ENCODE peak calls at places on chromosome 22, in five cellular contexts. One of them, this sample, is unnamed.

GRCh38 chr22:41271787-41272186 is 14.2 kb downstream of the RANGAP1 start:
- DNase-seq in MM.1S: no peak
- DNase-seq in SK-N-SH: no peak
- DNase-seq in GM23338: no peak
- DNase-seq in PC-3: no peak
- DNase-seq in this sample: peak; percentile 5

GRCh38 chr22:42613869-42614268 is 814 bp downstream of the POLDIP3 start:
- DNase-seq in MM.1S: no peak
- DNase-seq in SK-N-SH: no peak
- DNase-seq in GM23338: no peak
- DNase-seq in PC-3: peak; percentile 13
- DNase-seq in this sample: no peak

GRCh38 chr22:27801616-27802388 is at the start of gene MN1:
- DNase-seq in MM.1S: no peak
- DNase-seq in SK-N-SH: peak; percentile 89
- DNase-seq in GM23338: peak; percentile 86
- DNase-seq in PC-3: no peak
- DNase-seq in this sample: peak; percentile 51

GRCh38 chr22:46060292-46061123 is 83.5 kb upstream of the WNT7B start:
- DNase-seq in MM.1S: no peak
- DNase-seq in SK-N-SH: no peak
- DNase-seq in GM23338: no peak
- DNase-seq in PC-3: peak; percentile 17
- DNase-seq in this sample: no peak

GRCh38 chr22:39453765-39454378 is 2.9 kb upstream of the MGAT3 start:
- DNase-seq in MM.1S: no peak
- DNase-seq in SK-N-SH: no peak
- DNase-seq in GM23338: peak; percentile 56
- DNase-seq in PC-3: no peak
- DNase-seq in this sample: peak; percentile 26

GRCh38 chr22:44892243-44892642 is 117.6 kb downstream of the PHF21B start:
- DNase-seq in MM.1S: no peak
- DNase-seq in SK-N-SH: no peak
- DNase-seq in GM23338: no peak
- DNase-seq in PC-3: no peak
- DNase-seq in this sample: no peak

GRCh38 chr22:38041760-38042584 is 15.2 kb upstream of the PICK1 start:
- DNase-seq in MM.1S: no peak
- DNase-seq in SK-N-SH: no peak
- DNase-seq in GM23338: no peak
- DNase-seq in PC-3: no peak
- DNase-seq in this sample: no peak

GRCh38 chr22:24601217-24602104 is 1.5 kb upstream of the GGT1 start:
- DNase-seq in MM.1S: peak; percentile 35
- DNase-seq in SK-N-SH: peak; percentile 64
- DNase-seq in GM23338: no peak
- DNase-seq in PC-3: no peak
- DNase-seq in this sample: peak; percentile 82

GRCh38 chr22:46748948-46749681 is 11.1 kb upstream of the CERK start:
- DNase-seq in MM.1S: no peak
- DNase-seq in SK-N-SH: no peak
- DNase-seq in GM23338: no peak
- DNase-seq in PC-3: peak; percentile 25
- DNase-seq in this sample: peak; percentile 99

GRCh38 chr22:37639771-37640590 is 512 bp downstream of the SH3BP1 start:
- DNase-seq in MM.1S: no peak
- DNase-seq in SK-N-SH: peak; percentile 77
- DNase-seq in GM23338: peak; percentile 54
- DNase-seq in PC-3: no peak
- DNase-seq in this sample: no peak

GRCh38 chr22:47189056-47189916 is 426.8 kb downstream of the TBC1D22A start:
- DNase-seq in MM.1S: no peak
- DNase-seq in SK-N-SH: no peak
- DNase-seq in GM23338: no peak
- DNase-seq in PC-3: no peak
- DNase-seq in this sample: no peak

GRCh38 chr22:48647606-48648515 is 1179.8 kb downstream of the BRD1 start:
- DNase-seq in MM.1S: no peak
- DNase-seq in SK-N-SH: no peak
- DNase-seq in GM23338: no peak
- DNase-seq in PC-3: no peak
- DNase-seq in this sample: no peak

DNA sequence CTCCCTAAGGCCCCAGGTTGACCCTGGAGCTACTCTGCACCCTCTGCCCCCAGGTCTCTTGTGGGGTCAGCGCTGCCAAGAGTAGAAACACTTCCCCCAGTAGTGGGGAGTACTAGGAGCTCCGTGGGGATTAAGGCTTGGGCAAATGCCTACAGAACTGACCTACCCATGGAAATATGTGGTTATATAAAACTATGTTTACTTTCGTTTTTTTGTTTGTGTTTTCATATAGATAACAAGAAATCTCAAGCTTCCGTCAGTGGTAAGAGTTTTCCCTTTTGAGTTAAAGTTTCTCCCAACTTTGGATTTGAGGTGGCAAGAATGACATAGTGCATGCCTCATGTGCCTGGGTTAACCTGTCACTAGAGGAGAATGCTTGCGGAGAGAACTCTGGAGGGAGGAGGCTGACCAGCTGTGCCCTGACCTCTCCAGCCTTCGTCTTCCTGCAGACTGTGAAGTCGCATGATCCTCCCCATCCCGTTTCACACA is 45.5 kb downstream of the MED15 start:
- DNase-seq in MM.1S: no peak
- DNase-seq in SK-N-SH: no peak
- DNase-seq in GM23338: no peak
- DNase-seq in PC-3: no peak
- DNase-seq in this sample: no peak
- H4K20me1 ChIP-seq in MM.1S: peaks cover 11% of the 10 kb centered on the region
- H4K20me1 ChIP-seq in SK-N-SH: peaks cover 60% of the 10 kb centered on the region
- H4K20me1 ChIP-seq in GM23338: peaks cover 15% of the 10 kb centered on the region
- H4K20me1 ChIP-seq in PC-3: peaks cover 8% of the 10 kb centered on the region
- H4K20me1 ChIP-seq in this sample: peaks cover 22% of the 10 kb centered on the region

GRCh38 chr22:32947581-32947980 is 110.6 kb downstream of the SYN3 start:
- DNase-seq in MM.1S: no peak
- DNase-seq in SK-N-SH: no peak
- DNase-seq in GM23338: no peak
- DNase-seq in PC-3: no peak
- DNase-seq in this sample: no peak
- H3K9me2 ChIP-seq in MM.1S: no peaks in the 10 kb centered on the region
- H3K9me2 ChIP-seq in SK-N-SH: no peaks in the 10 kb centered on the region
- H3K9me2 ChIP-seq in GM23338: no peaks in the 10 kb centered on the region
- H3K9me2 ChIP-seq in PC-3: no peaks in the 10 kb centered on the region
- H3K9me2 ChIP-seq in this sample: no peaks in the 10 kb centered on the region

GRCh38 chr22:36243996-36244395 is 4.7 kb upstream of the APOL2 start:
- DNase-seq in MM.1S: no peak
- DNase-seq in SK-N-SH: no peak
- DNase-seq in GM23338: no peak
- DNase-seq in PC-3: no peak
- DNase-seq in this sample: no peak
- H3F3A ChIP-seq in MM.1S: peaks cover 4% of the 10 kb centered on the region
- H3F3A ChIP-seq in SK-N-SH: peaks cover 3% of the 10 kb centered on the region
- H3F3A ChIP-seq in GM23338: no peaks in the 10 kb centered on the region
- H3F3A ChIP-seq in PC-3: no peaks in the 10 kb centered on the region
- H3F3A ChIP-seq in this sample: peaks cover 3% of the 10 kb centered on the region

DNA sequence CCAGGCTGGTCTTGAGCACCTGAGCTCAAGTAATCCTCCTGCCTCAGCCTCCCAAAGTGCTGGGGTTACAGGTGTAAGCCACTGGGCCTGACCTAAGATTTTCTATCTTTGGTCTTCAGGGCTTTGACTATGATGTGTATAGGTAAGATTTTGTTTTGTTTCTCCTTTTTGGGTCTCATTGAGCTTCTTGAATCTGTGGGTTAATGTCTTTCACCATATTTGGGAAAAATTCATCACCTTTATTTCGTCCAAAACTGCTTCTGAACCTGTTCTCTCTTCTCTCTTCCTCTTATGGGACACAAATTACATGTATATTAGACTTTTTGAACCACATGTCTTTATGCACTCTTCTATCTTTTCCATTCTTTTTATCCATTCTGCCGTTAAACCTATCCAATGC is 100.4 kb downstream of the OSBP2 start:
- DNase-seq in MM.1S: no peak
- DNase-seq in SK-N-SH: no peak
- DNase-seq in GM23338: no peak
- DNase-seq in PC-3: no peak
- DNase-seq in this sample: no peak
- H4K20me1 ChIP-seq in MM.1S: no peaks in the 10 kb centered on the region
- H4K20me1 ChIP-seq in SK-N-SH: no peaks in the 10 kb centered on the region
- H4K20me1 ChIP-seq in GM23338: no peaks in the 10 kb centered on the region
- H4K20me1 ChIP-seq in PC-3: no peaks in the 10 kb centered on the region
- H4K20me1 ChIP-seq in this sample: no peaks in the 10 kb centered on the region

GRCh38 chr22:30261134-30261533 is 5.5 kb downstream of the OSM start:
- DNase-seq in MM.1S: no peak
- DNase-seq in SK-N-SH: no peak
- DNase-seq in GM23338: no peak
- DNase-seq in PC-3: no peak
- DNase-seq in this sample: no peak

GRCh38 chr22:30262917-30263741 is 3.5 kb downstream of the OSM start:
- DNase-seq in MM.1S: peak; percentile 64
- DNase-seq in SK-N-SH: peak; percentile 92
- DNase-seq in GM23338: peak; percentile 95
- DNase-seq in PC-3: peak; percentile 72
- DNase-seq in this sample: peak; percentile 64

GRCh38 chr22:30260682-30261081 is 6.0 kb downstream of the OSM start:
- DNase-seq in MM.1S: no peak
- DNase-seq in SK-N-SH: no peak
- DNase-seq in GM23338: no peak
- DNase-seq in PC-3: no peak
- DNase-seq in this sample: no peak

GRCh38 chr22:30262112-30262511 is 4.5 kb downstream of the OSM start:
- DNase-seq in MM.1S: no peak
- DNase-seq in SK-N-SH: no peak
- DNase-seq in GM23338: no peak
- DNase-seq in PC-3: no peak
- DNase-seq in this sample: no peak

DNA sequence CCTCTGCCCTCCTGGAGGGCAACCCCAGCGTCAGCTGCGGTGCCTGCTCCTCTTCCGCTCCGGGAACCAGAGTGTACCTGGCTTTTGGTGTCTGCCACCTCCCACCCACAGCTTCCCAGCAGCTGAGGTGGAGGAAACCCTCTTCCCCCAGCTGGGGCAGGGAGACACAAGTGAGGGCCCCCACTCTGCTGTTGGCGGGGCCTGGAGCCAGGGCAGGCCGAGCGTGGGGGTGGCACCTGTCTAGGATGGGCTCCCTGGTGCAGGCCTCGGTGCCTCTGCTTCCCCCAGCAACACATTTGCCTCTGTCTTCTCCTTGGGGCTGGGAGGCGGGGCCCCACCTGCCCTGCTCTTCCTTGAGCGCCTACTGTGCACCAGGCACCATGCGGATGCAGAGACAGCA is 6.4 kb downstream of the OSM start:
- DNase-seq in MM.1S: no peak
- DNase-seq in SK-N-SH: no peak
- DNase-seq in GM23338: no peak
- DNase-seq in PC-3: no peak
- DNase-seq in this sample: no peak
- H3K9me2 ChIP-seq in MM.1S: no peaks in the 10 kb centered on the region
- H3K9me2 ChIP-seq in SK-N-SH: no peaks in the 10 kb centered on the region
- H3K9me2 ChIP-seq in GM23338: no peaks in the 10 kb centered on the region
- H3K9me2 ChIP-seq in PC-3: no peaks in the 10 kb centered on the region
- H3K9me2 ChIP-seq in this sample: no peaks in the 10 kb centered on the region

GRCh38 chr22:36371920-36372319 is 15.8 kb downstream of the MYH9 start:
- DNase-seq in MM.1S: no peak
- DNase-seq in SK-N-SH: no peak
- DNase-seq in GM23338: no peak
- DNase-seq in PC-3: no peak
- DNase-seq in this sample: no peak

GRCh38 chr22:36367479-36367878 is 20.3 kb downstream of the MYH9 start:
- DNase-seq in MM.1S: no peak
- DNase-seq in SK-N-SH: no peak
- DNase-seq in GM23338: no peak
- DNase-seq in PC-3: no peak
- DNase-seq in this sample: no peak

GRCh38 chr22:36369004-36369921 is 18.5 kb downstream of the MYH9 start:
- DNase-seq in MM.1S: no peak
- DNase-seq in SK-N-SH: no peak
- DNase-seq in GM23338: no peak
- DNase-seq in PC-3: no peak
- DNase-seq in this sample: no peak

GRCh38 chr22:36368359-36368983 is 19.3 kb downstream of the MYH9 start:
- DNase-seq in MM.1S: no peak
- DNase-seq in SK-N-SH: peak; percentile 81
- DNase-seq in GM23338: peak; percentile 98
- DNase-seq in PC-3: peak; percentile 78
- DNase-seq in this sample: peak; percentile 97

GRCh38 chr22:36369922-36370781 is 17.6 kb downstream of the MYH9 start:
- DNase-seq in MM.1S: no peak
- DNase-seq in SK-N-SH: no peak
- DNase-seq in GM23338: no peak
- DNase-seq in PC-3: no peak
- DNase-seq in this sample: peak; percentile 80
- H3F3A ChIP-seq in MM.1S: peaks cover 7% of the 10 kb centered on the region
- H3F3A ChIP-seq in SK-N-SH: peaks cover 80% of the 10 kb centered on the region
- H3F3A ChIP-seq in GM23338: peaks cover 31% of the 10 kb centered on the region
- H3F3A ChIP-seq in PC-3: no peaks in the 10 kb centered on the region
- H3F3A ChIP-seq in this sample: peaks cover 96% of the 10 kb centered on the region

This sample was measured in PC-9.